ENCODE peak calls at places on chromosome X, in five cellular contexts. J, V, C, L and M are unnamed samples. For H3K4me1 and H3K9me3, the result is how much of the 10 kb centered on the place peaks cover.

GRCh38 chrX:134971926-134972325 is 18.9 kb upstream of the SMIM10 start:
- DNase-seq in L (no peak), C (peak), J (peak), V (no peak), M (no peak)

GRCh38 chrX:110435191-110435590 is 76.5 kb downstream of the RTL9 start:
- DNase-seq in L (no peak), J (no peak), C (no peak), V (no peak), M (no peak)

GRCh38 chrX:33784548-33784947 is 347.6 kb downstream of the FAM47A start:
- DNase-seq in C (no peak), L (no peak), V (no peak), J (no peak), M (no peak)

GRCh38 chrX:41512394-41512793 is 65.3 kb downstream of the NYX start:
- DNase-seq in J (no peak), C (no peak), L (no peak), V (no peak), M (peak)

GRCh38 chrX:150502091-150502490 is 66.3 kb upstream of the MTM1 start:
- DNase-seq in L (no peak), J (no peak), C (no peak), V (peak), M (no peak)

GRCh38 chrX:11664211-11664888 is 1.4 kb downstream of the ARHGAP6 start:
- DNase-seq in J (peak), C (no peak), V (no peak), L (peak), M (no peak)

GRCh38 chrX:71637848-71638247 is 19.5 kb upstream of the CXCR3 start:
- DNase-seq in J (peak), V (peak), L (no peak), C (peak), M (peak)

GRCh38 chrX:8848921-8849320 is 47.7 kb upstream of the FAM9A start:
- DNase-seq in L (no peak), V (peak), J (peak), C (peak), M (no peak)

GRCh38 chrX:51395807-51396728 is 63.4 kb downstream of the NUDT10 start:
- DNase-seq in V (no peak), J (no peak), C (no peak), L (peak), M (peak)

GRCh38 chrX:112609631-112610030 is 70.1 kb downstream of the LHFPL1 start:
- DNase-seq in J (no peak), L (no peak), V (no peak), C (no peak), M (no peak)

GRCh38 chrX:51568586-51568985 is 50.1 kb downstream of the CENPVL3 start:
- DNase-seq in L (no peak), V (peak), C (peak), J (peak), M (no peak)

GRCh38 chrX:127963696-127964095 is 88.5 kb downstream of the ACTRT1 start:
- DNase-seq in C (no peak), J (no peak), L (no peak), V (no peak), M (no peak)

GRCh38 chrX:152907084-152907651 is 9.3 kb downstream of the ZNF185 start:
- DNase-seq in C (peak), L (peak), J (peak), V (no peak), M (no peak)

GRCh38 chrX:63424063-63424462 is 72.9 kb upstream of the SPIN4 start:
- DNase-seq in J (no peak), C (no peak), L (no peak), V (peak), M (no peak)

GRCh38 chrX:115350696-115351408 is 61.3 kb downstream of the LUZP4 start:
- DNase-seq in V (no peak), C (no peak), L (peak), J (no peak), M (no peak)

GRCh38 chrX:21853578-21853977 is 2.2 kb upstream of the YY2 start:
- DNase-seq in V (no peak), J (no peak), C (no peak), L (no peak), M (no peak)

GRCh38 chrX:53160297-53160983 is 64.6 kb downstream of the KDM5C start:
- DNase-seq in J (peak), L (no peak), V (peak), C (no peak), M (no peak)

DNA sequence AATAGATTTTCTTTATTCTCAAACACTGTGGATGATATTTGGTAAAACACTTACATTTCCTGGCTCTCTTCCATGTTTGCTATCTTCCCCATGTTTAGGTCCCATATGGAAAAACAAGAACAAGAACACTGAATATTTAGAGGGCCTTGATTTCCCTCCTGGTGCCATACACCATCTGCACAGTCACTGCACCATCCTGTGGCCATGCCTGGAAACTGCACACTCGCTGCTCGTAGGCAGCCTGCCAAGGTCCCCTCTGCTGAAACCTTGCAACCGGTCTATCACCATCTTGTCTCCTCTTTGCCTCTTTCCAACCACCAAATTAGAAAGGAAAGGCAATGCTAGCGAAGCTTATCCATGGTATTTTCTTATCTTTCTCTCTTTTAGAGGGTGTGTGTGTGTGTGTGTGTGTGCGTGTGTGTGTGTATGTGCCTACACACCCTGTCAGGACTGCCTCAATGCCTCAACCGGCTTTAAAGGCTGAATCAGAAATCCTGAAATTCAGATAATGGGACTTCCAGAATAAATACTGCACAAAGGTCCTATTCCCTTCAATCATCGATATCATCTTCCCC is 124.2 kb upstream of the MBNL3 start:
- DNase-seq in V (peak), C (peak), J (no peak), L (peak), M (peak)
- H3K4me1 ChIP-seq in V (under half), C (under half), J (under half), L (under half), M (under half)

DNA sequence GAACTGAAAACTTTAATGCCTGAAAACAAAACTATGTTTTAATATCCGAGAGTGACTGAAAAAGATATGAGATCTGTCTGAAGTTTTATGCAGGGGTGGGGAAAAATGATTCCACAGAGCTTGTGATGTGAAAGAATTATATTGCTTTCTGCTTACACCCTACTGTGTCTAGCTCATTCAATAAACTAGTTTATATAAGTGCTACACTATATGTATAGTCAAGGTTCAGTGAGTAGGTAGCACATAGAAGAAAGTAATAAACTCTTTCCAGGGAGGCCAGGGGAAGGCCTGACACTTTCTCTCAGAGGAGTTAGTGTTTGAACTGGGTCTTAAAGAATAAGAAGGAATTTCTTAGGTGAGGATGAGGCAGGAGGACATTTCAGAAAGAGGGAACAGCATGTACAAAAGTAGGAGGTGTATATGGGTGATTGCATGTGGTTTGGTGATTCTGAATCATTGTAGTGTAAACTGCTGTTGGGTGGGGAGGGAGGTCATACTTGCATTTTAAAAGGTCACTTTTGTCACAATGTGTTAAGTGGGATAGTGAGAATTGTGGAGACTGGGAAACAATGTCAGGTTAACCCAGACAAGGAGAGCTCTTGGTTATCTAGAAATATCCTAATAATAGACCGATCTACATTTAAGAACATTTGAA is 25.1 kb upstream of the TEX13D start:
- DNase-seq in L (no peak), V (no peak), C (no peak), J (no peak), M (no peak)
- H2AFZ ChIP-seq in L (no peak), V (no peak), C (no peak), J (no peak), M (no peak)

DNA sequence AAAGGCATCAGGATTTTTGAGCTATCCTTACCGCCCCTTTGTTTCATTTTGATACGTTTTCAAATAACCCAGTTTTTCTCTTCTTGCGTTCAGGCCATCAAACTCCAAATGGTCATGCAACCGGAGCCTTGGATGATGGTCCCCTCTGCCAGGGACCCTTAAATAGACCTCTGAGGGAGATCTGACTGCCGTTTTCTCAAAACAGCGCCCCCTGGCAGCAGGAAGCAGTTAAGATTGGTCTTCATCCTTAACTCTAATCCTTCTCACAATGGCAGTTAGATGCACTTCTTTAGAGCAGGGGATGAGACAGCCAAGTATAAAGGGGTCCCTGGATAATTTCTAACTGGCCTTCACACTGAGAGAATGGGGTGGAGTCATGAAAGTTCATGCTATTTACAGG is 525.0 kb upstream of the SPANXN1 start:
- DNase-seq in C (no peak), L (no peak), J (no peak), V (no peak), M (no peak)
- H3K9me3 ChIP-seq in C (under half), L (under half), J (under half), V (under half), M (under half)

GRCh38 chrX:2697741-2698294 is 6.7 kb downstream of the CD99 start:
- DNase-seq in V (no peak), C (peak), J (peak), L (no peak), M (peak)

GRCh38 chrX:2700405-2701320 is 9.6 kb downstream of the CD99 start:
- DNase-seq in J (no peak), C (no peak), V (no peak), L (no peak), M (no peak)

GRCh38 chrX:2698604-2699003 is 7.5 kb downstream of the CD99 start:
- DNase-seq in V (peak), J (no peak), C (no peak), L (no peak), M (no peak)

GRCh38 chrX:2701600-2701999 is 10.5 kb downstream of the CD99 start:
- DNase-seq in J (no peak), C (no peak), V (no peak), L (no peak), M (peak)

GRCh38 chrX:2699959-2700358 is 8.9 kb downstream of the CD99 start:
- DNase-seq in J (no peak), V (no peak), L (no peak), C (no peak), M (no peak)
- H3K4me1 ChIP-seq in J (under half), V (under half), L (under half), C (under half), M (half or more)

DNA sequence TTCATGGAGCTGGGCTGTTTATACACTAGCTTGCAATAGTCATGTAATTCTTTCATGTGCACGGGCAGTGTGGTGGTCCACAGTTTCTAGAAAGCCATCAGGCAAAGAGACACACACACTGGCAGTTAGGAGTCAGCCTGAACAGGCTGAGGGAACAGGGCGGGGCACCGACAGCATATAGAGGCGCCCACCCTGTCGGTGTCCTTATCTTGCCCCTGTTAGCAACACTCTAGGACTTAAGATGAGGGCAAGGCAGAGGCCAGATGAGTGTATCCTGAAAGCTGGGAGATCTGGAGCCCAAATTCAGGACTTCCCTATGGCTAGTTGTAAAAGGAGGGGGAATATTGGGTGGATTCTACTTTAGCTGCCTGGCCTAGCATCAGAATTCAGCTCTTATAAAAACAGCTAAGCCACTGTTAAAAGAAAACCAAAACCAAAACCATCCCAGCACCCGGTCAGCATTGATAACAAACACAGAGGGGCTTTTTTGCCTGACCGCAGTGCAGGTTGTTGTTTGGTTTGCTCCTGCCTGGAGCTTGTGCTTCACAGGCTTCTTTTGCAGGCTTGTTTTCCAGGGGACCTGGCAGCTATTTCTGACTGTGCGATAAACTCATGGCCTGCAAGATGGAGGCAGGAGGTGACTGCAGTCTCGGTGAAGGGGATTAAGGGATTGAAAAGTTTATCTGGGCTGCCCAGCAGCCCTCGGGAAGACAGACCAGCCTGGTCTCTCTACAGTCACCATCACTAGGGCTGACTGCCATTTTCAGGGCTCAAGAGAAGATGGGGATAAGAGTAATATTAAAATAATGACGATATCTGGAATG is 638.9 kb downstream of the MID1IP1 start:
- DNase-seq in V (no peak), C (no peak), J (no peak), L (no peak), M (no peak)
- H2AFZ ChIP-seq in V (no peak), C (no peak), J (no peak), L (no peak), M (no peak)

DNA sequence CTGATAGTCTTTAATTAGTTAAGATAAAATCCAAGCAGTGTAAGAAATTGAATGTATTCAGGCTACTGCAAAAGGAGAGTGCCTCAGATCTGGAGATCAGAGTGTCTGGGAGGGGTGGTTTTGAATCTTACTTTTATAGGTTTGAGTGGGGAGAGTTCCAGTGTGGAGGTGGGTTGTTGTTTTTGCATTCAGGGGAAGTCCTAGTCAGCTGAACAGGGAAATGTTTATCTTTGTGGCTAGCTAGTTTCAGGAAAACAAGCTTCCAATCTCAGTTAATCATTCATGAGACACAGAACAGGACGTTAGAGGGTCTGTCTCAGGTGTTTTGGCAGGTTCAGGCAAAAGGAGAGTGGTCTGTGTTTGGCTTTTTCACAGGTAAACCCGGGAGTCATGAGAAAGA is 26.0 kb downstream of the ZNF81 start:
- DNase-seq in C (no peak), J (no peak), L (no peak), V (no peak), M (no peak)
- H3K9me3 ChIP-seq in C (under half), J (under half), L (under half), V (under half), M (under half)